ENCODE peak calls at places on chromosomes 13 and 19, in six cellular contexts. E is bronchial epithelial cell, U is ascending aorta, L is neural crest cell, C is endothelial cell, W is A549. D is an unnamed sample.

GRCh38 chr13:37360556-37360955 is 238.0 kb downstream of the POSTN start:
- DNase-seq in E (peak), U (no peak), L (no peak), C (no peak), W (no peak), D (no peak)

GRCh38 chr13:107233541-107233940 is 665.6 kb upstream of the ARGLU1 start:
- DNase-seq in E (no peak), U (no peak), L (no peak), C (no peak), W (no peak), D (no peak)

GRCh38 chr13:40619479-40619814 is 47.0 kb downstream of the FOXO1 start:
- DNase-seq in E (no peak), U (no peak), L (no peak), C (no peak), W (no peak), D (no peak)

GRCh38 chr19:47228937-47229673 is 1.9 kb downstream of the BBC3 start:
- DNase-seq in E (no peak), U (no peak), L (no peak), C (no peak), W (peak), D (no peak)

GRCh38 chr13:42707003-42707402 is 74.4 kb upstream of the FAM216B start:
- DNase-seq in E (no peak), U (no peak), L (no peak), C (no peak), W (no peak), D (no peak)

GRCh38 chr13:108947551-108948030 is 318.2 kb downstream of the MYO16 start:
- DNase-seq in E (no peak), U (no peak), L (no peak), C (no peak), W (no peak), D (no peak)

GRCh38 chr19:11164879-11165406 is 9.4 kb upstream of the SPC24 start:
- DNase-seq in E (no peak), U (peak), L (no peak), C (no peak), W (no peak), D (no peak)

GRCh38 chr19:49347835-49348234 is 12.6 kb downstream of the CD37 start:
- DNase-seq in E (peak), U (no peak), L (no peak), C (no peak), W (peak), D (no peak)

GRCh38 chr19:3381701-3382372 is 15.5 kb downstream of the NFIC start:
- DNase-seq in E (no peak), U (no peak), L (no peak), C (no peak), W (no peak), D (no peak)

GRCh38 chr13:113588394-113589111 is 4.0 kb downstream of the TFDP1 start:
- DNase-seq in E (no peak), U (peak), L (no peak), C (no peak), W (no peak), D (no peak)

GRCh38 chr19:13597625-13598024 is 91.3 kb upstream of the CACNA1A start:
- DNase-seq in E (peak), U (peak), L (peak), C (peak), W (peak), D (peak)

GRCh38 chr13:97028441-97029299 is 34.4 kb upstream of the OXGR1 start:
- DNase-seq in E (peak), U (peak), L (peak), C (peak), W (peak), D (no peak)

GRCh38 chr19:41804327-41804726 is 7.9 kb downstream of the CEACAM3 start:
- DNase-seq in E (no peak), U (no peak), L (no peak), C (no peak), W (no peak), D (no peak)

GRCh38 chr19:30419581-30420180 is 47.5 kb downstream of the ZNF536 start:
- DNase-seq in E (no peak), U (no peak), L (no peak), C (no peak), W (no peak), D (no peak)

GRCh38 chr19:38425810-38426466 is at the start of gene RASGRP4:
- DNase-seq in E (no peak), U (peak), L (no peak), C (no peak), W (no peak), D (no peak)

GRCh38 chr13:54185785-54186184 is 1157.2 kb downstream of the OLFM4 start:
- DNase-seq in E (peak), U (no peak), L (no peak), C (peak), W (no peak), D (no peak)

GRCh38 chr13:59856281-59856810 is 307.4 kb downstream of the DIAPH3 start:
- DNase-seq in E (no peak), U (no peak), L (no peak), C (no peak), W (no peak), D (no peak)

GRCh38 chr13:48304132-48304876 is 753 bp downstream of the RB1 start:
- DNase-seq in E (peak), U (peak), L (peak), C (peak), W (peak), D (no peak)

GRCh38 chr19:10551698-10552301 is 8.1 kb downstream of the ATG4D start:
- DNase-seq in E (peak), U (no peak), L (no peak), C (no peak), W (peak), D (no peak)

GRCh38 chr19:41995959-41996797 is 2.1 kb upstream of the ATP1A3 start:
- DNase-seq in E (no peak), U (no peak), L (peak), C (no peak), W (peak), D (peak)

GRCh38 chr19:49894879-49895565 is 1.7 kb downstream of the IL4I1 start:
- DNase-seq in E (no peak), U (no peak), L (no peak), C (no peak), W (no peak), D (no peak)

GRCh38 chr19:7149956-7150705 is 80.6 kb downstream of the ZNF557 start:
- DNase-seq in E (no peak), U (no peak), L (no peak), C (no peak), W (no peak), D (no peak)

DNA sequence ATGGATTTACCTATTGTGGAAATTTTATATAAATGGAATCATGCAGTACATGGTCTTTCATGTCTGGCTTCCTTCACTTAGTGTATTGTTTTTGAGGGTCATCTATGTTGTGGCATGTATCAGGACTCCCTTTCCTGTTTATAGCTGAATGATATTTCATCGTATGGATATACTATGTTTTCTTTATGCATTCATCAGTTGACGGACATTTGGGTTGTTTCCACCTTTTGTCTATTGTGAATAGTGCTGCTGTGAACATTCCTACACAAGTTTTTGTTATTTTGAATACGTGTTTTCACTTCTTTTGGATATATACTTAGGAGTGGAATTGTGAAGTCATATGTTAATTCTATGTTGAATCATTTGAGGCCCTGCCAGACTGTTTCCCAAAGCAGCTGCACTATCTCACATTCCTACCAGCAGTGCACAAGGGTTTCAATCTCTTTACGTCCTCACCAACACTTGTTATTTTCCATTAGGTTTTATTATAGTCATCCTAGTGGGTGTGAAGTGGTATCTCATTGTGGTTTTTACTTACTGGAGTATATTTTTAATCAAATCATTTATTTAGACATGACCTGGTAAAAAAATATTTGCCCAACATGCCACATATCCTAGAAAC is 262.7 kb downstream of the DLEU7 start:
- DNase-seq in E (peak), U (no peak), L (no peak), C (no peak), W (no peak), D (no peak)
- TF ChIP-seq CTCF in E (no peak), U (no peak), L (no peak), C (no peak), W (no peak), D (no peak)

DNA sequence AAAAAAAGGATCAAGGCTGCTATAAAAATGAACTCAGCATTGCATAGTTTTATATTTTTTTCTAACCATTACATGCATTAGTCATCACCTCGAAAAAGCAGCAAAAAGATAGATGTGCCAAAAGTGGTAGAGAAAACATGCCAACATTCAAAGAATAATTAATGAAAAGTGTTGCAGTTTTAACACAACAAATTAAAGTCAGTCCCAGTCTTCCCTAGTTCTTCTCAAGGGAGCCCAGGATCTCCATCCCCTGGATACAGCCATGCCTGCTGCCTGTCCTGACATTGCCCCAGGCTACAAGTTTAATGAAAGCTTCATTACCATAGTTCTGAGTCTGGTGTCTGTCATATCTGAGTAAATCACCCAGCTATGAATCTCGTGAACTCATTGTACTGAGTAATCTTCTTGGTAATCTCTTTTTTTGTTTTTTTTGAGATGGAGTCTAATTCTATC is 116.6 kb upstream of the KLF12 start:
- DNase-seq in E (peak), U (no peak), L (no peak), C (no peak), W (no peak), D (no peak)
- TF ChIP-seq CTCF in E (no peak), U (no peak), L (no peak), C (no peak), W (no peak), D (no peak)

GRCh38 chr19:35153701-35154534 is 617 bp upstream of the FXYD5 start:
- DNase-seq in E (no peak), U (no peak), L (peak), C (peak), W (peak), D (no peak)
- TF ChIP-seq CTCF in E (peak), U (peak), L (peak), C (peak), W (peak), D (no peak)

DNA sequence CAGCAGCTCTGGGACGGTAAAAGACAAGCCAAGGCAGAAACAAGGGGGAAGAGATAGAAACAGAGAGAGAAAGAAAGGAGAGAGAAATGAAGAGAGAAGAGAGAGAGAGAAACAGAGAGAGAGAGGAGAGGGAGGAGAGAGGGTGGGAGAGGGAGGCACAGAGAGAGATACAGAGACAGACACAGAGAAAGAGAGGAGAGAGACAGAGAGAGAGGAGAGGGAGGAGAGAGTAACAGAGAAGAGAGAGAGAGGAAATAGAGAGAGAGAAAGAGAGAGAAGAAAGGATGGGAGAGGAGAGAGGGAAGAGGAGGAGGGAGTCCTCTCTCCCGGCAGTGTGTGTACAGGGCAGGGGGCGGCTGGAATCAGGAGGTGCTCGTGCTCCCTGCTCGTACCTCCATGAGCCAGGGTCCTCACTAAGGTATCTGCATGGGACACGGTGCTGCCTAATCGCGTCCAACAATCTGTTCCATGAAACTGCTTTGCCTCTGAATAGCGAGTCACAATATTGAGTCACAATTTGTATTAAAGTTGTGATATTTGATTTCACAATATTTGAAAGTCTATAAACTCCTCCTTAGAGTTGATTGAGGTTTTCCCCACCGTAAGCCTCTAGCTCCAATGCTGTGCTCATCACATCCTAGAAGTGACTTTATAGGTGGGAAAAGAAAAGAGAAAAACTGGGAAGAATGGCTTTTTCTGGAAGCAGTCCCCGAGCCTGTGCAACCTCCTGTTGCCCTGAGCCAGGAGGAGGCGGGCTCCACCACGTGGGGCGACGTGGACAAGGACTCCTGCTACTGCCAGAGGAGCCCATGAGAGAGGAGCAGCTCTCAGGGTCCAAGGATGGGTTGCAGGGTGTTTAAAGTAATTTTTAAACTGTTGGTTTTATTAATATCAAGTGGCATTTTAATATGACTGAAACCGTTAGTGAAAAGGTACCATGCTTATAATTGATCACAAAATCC is 81.7 kb upstream of the ARHGEF7 start:
- DNase-seq in E (peak), U (no peak), L (no peak), C (no peak), W (no peak), D (no peak)
- TF ChIP-seq CTCF in E (no peak), U (no peak), L (no peak), C (no peak), W (no peak), D (no peak)

DNA sequence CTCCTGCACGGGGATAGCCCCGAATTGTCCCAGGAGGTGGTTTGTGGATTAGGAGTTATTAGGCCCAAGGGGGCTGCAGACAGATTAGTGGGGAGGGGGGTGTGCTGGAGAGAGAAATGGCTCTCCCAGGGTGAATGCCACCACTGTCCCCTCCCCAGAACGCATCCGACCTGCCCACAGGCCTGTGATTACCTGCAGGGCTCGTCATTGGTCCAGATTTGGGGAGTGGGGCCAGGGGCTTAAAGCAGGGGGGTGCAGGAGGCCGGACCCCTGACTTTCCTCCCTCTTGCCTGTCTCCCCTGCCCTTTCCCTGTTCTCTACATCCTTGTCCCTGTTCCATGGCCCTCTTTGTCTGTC is 1.2 kb downstream of the NRTN start:
- DNase-seq in E (no peak), U (no peak), L (no peak), C (no peak), W (no peak), D (no peak)
- TF ChIP-seq CTCF in E (no peak), U (no peak), L (no peak), C (peak), W (no peak), D (no peak)

DNA sequence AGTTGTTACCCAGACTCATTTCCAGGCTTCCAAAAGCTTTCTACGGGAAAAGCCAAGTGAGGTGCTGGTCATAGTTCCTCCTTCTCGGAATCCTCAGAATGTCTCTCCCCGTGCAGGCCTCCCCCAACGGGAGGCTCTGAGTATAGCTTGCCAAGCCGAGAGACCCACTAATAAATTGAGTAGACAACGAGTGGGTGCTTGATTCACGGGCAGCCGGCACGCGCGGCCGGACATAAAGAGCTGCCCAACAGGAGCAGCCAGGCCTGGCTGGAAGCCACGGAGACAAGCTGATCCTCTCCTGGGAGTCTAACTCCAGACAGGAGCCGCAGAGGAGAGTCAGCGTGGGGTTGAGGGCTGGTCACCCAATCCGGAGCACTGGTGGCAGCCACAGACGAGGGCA is 43.4 kb upstream of the MEDAG start:
- DNase-seq in E (no peak), U (peak), L (no peak), C (no peak), W (no peak), D (no peak)
- TF ChIP-seq CTCF in E (no peak), U (no peak), L (no peak), C (no peak), W (no peak), D (no peak)

D was measured in D721Med.